ENCODE peak calls at places on chromosomes 3 and 15, in seven cellular contexts. P is LoVo, W is activated gamma-delta T cell, L is left colon, K is OCI-M1, J is WTC11, B is ureter. S is an unnamed sample.

GRCh38 chr15:77495806-77496589 is 75.3 kb downstream of the HMG20A start:
- DNase-seq in P (no peak), W (no peak), L (no peak), K (no peak), J (peak; percentile 45), B (no peak), S (no peak)

GRCh38 chr3:197456271-197457091 is 99.3 kb downstream of the BDH1 start:
- DNase-seq in P (peak; percentile 92), W (no peak), L (peak; percentile 87), K (no peak), J (peak; percentile 82), B (peak; percentile 89), S (peak; percentile 89)

GRCh38 chr15:98763179-98763578 is 114.8 kb downstream of the IGF1R start:
- DNase-seq in P (no peak), W (no peak), L (no peak), K (no peak), J (no peak), B (no peak), S (no peak)

GRCh38 chr3:140904521-140904920 is 37.1 kb upstream of the SLC25A36 start:
- DNase-seq in P (no peak), W (no peak), L (no peak), K (no peak), J (no peak), B (no peak), S (no peak)

GRCh38 chr15:80953953-80954778 is 35.5 kb downstream of the MESD start:
- DNase-seq in P (no peak), W (no peak), L (no peak), K (no peak), J (no peak), B (no peak), S (peak; percentile 46)

GRCh38 chr3:183131735-183132134 is 30.8 kb downstream of the LAMP3 start:
- DNase-seq in P (no peak), W (no peak), L (no peak), K (no peak), J (no peak), B (no peak), S (no peak)

GRCh38 chr3:122993573-122993972 is 34.0 kb downstream of the SEMA5B start:
- DNase-seq in P (no peak), W (no peak), L (no peak), K (no peak), J (no peak), B (no peak), S (no peak)

GRCh38 chr15:25061808-25062550 is 107.2 kb downstream of the SNRPN start:
- DNase-seq in P (no peak), W (no peak), L (no peak), K (no peak), J (no peak), B (no peak), S (no peak)

GRCh38 chr15:70195808-70196304 is 98.1 kb upstream of the TLE3 start:
- DNase-seq in P (no peak), W (no peak), L (peak; percentile 71), K (no peak), J (no peak), B (peak; percentile 64), S (peak; percentile 63)

GRCh38 chr3:55242921-55243320 is 244.2 kb downstream of the WNT5A start:
- DNase-seq in P (no peak), W (no peak), L (no peak), K (no peak), J (no peak), B (no peak), S (peak; percentile 20)

GRCh38 chr3:47113669-47114365 is 50.1 kb downstream of the SETD2 start:
- DNase-seq in P (no peak), W (no peak), L (no peak), K (no peak), J (no peak), B (no peak), S (no peak)

GRCh38 chr3:138284957-138285477 is 44.6 kb downstream of the NME9 start:
- DNase-seq in P (no peak), W (no peak), L (no peak), K (no peak), J (no peak), B (no peak), S (no peak)

GRCh38 chr3:119235151-119235550 is 5.5 kb downstream of the B4GALT4 start:
- DNase-seq in P (no peak), W (no peak), L (no peak), K (no peak), J (no peak), B (no peak), S (no peak)